ENCODE peak calls at places on chromosomes 7 and 10, in six cellular contexts. C is CD8-positive, alpha-beta memory T cell; O is upper lobe of right lung; I is mesenchymal stem cell; D is thoracic aorta; E is pancreas. J is an unnamed sample.
A peak's percentile ranks its signal among the peaks of the same experiment; 100 is the strongest.

GRCh38 chr10:11832042-11832441 is 8.9 kb downstream of the PROSER2 start:
- DNase-seq in C (no peak), D (no peak), O (no peak), E (no peak), I (no peak), J (peak; percentile 32)

GRCh38 chr10:50637003-50637579 is 13.3 kb upstream of the SGMS1 start:
- DNase-seq in I (no peak), D (no peak), E (no peak), O (no peak), C (no peak), J (no peak)

GRCh38 chr10:103884681-103885139 is 29.3 kb upstream of the SH3PXD2A start:
- DNase-seq in D (no peak), I (peak; percentile 76), C (no peak), E (no peak), O (no peak), J (peak; percentile 81)

GRCh38 chr7:110922906-110923305 is 168.0 kb upstream of the LRRN3 start:
- DNase-seq in C (no peak), I (peak; percentile 62), E (no peak), O (no peak), D (no peak), J (peak; percentile 70)

GRCh38 chr7:150384406-150385239 is 5.5 kb downstream of the ZNF775 start:
- DNase-seq in I (no peak), C (no peak), E (no peak), O (peak; percentile 59), D (no peak), J (no peak)

GRCh38 chr7:79386688-79387422 is 66.6 kb downstream of the MAGI2 start:
- DNase-seq in I (peak; percentile 66), C (no peak), E (no peak), D (no peak), O (no peak), J (peak; percentile 49)

GRCh38 chr7:158880973-158881372 is 24.6 kb downstream of the DYNC2I1 start:
- DNase-seq in E (no peak), D (no peak), O (no peak), I (no peak), C (no peak), J (no peak)

GRCh38 chr10:86075512-86075911 is 291.1 kb downstream of the GRID1 start:
- DNase-seq in D (no peak), I (no peak), C (no peak), O (no peak), E (no peak), J (no peak)

GRCh38 chr10:21441625-21442024 is 83.9 kb downstream of the SKIDA1 start:
- DNase-seq in E (no peak), I (no peak), C (no peak), D (no peak), O (no peak), J (no peak)

GRCh38 chr7:73809454-73810090 is 21.2 kb upstream of the CLDN4 start:
- DNase-seq in O (peak; percentile 64), I (no peak), E (peak; percentile 16), C (no peak), D (no peak), J (no peak)

GRCh38 chr10:80204801-80205477 is 398 bp downstream of the ANXA11 start:
- DNase-seq in C (peak; percentile 39), O (peak; percentile 84), E (no peak), D (no peak), I (peak; percentile 45), J (peak; percentile 64)

GRCh38 chr7:27110163-27110976 is 7.9 kb upstream of the HOXA2 start:
- DNase-seq in I (peak; percentile 67), O (no peak), D (no peak), C (no peak), E (no peak), J (no peak)

GRCh38 chr7:130162196-130162595 is 43.0 kb downstream of the TMEM209 start:
- DNase-seq in I (no peak), C (no peak), E (no peak), O (no peak), D (no peak), J (no peak)
- H3K36me3 ChIP-seq in I (peaks cover 74% of the 10 kb centered on the region), C (peaks cover 24% of the 10 kb centered on the region), E (peaks cover 8% of the 10 kb centered on the region), O (peaks cover 58% of the 10 kb centered on the region), D (peaks cover 16% of the 10 kb centered on the region), J (peaks cover 61% of the 10 kb centered on the region)

DNA sequence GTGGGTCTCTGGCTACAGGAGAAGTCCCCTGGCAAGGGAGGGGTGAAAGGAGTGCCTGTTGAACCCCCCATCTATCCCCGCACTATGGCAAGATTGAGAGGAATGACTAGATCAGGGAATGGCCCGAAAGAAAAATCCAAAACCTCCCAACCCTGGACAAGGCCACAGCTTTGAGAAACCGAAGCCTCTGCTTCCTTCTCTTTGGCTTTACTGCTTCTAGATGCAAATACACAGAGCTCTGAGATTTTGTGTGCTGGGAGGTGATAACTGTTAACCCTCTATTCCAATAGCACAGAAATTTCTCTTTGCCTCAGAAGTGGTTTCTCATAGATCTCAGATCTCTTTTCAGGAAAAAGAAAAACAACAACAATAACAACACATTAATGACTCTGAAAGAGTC is 15.0 kb downstream of the CAV1 start:
- DNase-seq in E (no peak), C (no peak), O (no peak), I (no peak), D (no peak), J (no peak)
- H3K4me1 ChIP-seq in E (no peaks in the 10 kb centered on the region), C (no peaks in the 10 kb centered on the region), O (no peaks in the 10 kb centered on the region), I (peaks cover 10% of the 10 kb centered on the region), D (peaks cover 3% of the 10 kb centered on the region), J (peaks cover 73% of the 10 kb centered on the region)

DNA sequence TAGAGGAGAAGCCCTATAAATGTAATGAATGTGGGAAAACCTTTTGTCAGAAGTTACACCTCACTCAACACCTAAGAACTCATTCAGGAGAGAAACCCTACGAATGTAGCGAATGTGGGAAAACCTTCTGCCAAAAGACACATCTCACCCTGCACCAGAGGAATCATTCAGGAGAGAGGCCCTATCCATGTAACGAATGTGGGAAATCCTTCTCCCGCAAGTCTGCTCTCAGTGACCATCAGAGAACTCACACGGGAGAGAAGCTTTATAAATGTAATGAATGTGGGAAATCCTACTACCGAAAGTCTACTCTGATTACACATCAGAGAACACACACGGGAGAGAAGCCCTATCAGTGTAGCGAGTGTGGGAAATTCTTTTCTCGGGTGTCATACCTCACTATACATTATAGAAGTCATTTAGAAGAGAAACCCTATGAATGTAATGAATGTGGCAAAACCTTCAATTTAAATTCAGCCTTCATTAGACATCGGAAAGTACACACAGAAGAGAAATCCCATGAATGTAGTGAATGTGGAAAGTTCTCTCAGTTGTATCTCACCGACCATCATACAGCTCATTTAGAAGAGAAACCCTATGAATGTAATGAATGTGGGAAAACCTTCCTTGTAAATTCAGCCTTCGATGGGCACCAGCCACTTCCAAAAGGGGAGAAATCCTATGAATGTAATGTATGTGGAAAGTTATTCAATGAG is 18.9 kb downstream of the RBAK start:
- DNase-seq in D (no peak), E (no peak), O (no peak), C (no peak), I (peak; percentile 19), J (no peak)
- H3K36me3 ChIP-seq in D (peaks cover 55% of the 10 kb centered on the region), E (peaks cover 53% of the 10 kb centered on the region), O (peaks cover 52% of the 10 kb centered on the region), C (peaks cover 49% of the 10 kb centered on the region), I (peaks cover 88% of the 10 kb centered on the region), J (peaks cover 95% of the 10 kb centered on the region)

GRCh38 chr10:14664345-14664744 is 110.4 kb downstream of the FAM107B start:
- DNase-seq in D (no peak), E (no peak), C (no peak), O (no peak), I (no peak), J (no peak)
- H3K4me1 ChIP-seq in D (no peaks in the 10 kb centered on the region), E (peaks cover 4% of the 10 kb centered on the region), C (peaks cover 16% of the 10 kb centered on the region), O (peaks cover 1% of the 10 kb centered on the region), I (no peaks in the 10 kb centered on the region), J (no peaks in the 10 kb centered on the region)

GRCh38 chr10:97361050-97361901 is 26.7 kb upstream of the FRAT2 start:
- DNase-seq in E (no peak), O (no peak), C (no peak), D (no peak), I (no peak), J (no peak)
- H3K36me3 ChIP-seq in E (peaks cover 33% of the 10 kb centered on the region), O (peaks cover 8% of the 10 kb centered on the region), C (no peaks in the 10 kb centered on the region), D (peaks cover 22% of the 10 kb centered on the region), I (peaks cover 79% of the 10 kb centered on the region), J (peaks cover 75% of the 10 kb centered on the region)

GRCh38 chr10:62036186-62037081 is 134.9 kb downstream of the ARID5B start:
- DNase-seq in D (no peak), C (no peak), I (peak; percentile 37), O (no peak), E (no peak), J (no peak)
- H3K4me1 ChIP-seq in D (peaks cover 31% of the 10 kb centered on the region), C (peaks cover 52% of the 10 kb centered on the region), I (peaks cover 8% of the 10 kb centered on the region), O (peaks cover 19% of the 10 kb centered on the region), E (peaks cover 8% of the 10 kb centered on the region), J (peaks cover 41% of the 10 kb centered on the region)